ENCODE peak calls at places on chromosomes 13 and 19, in five cellular contexts. F, P, I, X and A are unnamed samples.

GRCh38 chr19:36363845-36364244 is 15.2 kb downstream of the ZFP14 start:
- DNase-seq in F (no peak), P (no peak), I (no peak), X (no peak), A (no peak)

GRCh38 chr19:6161271-6161850 is 25.9 kb downstream of the ACSBG2 start:
- DNase-seq in F (peak), P (peak), I (no peak), X (no peak), A (no peak)

GRCh38 chr13:106587787-106588186 is 19.9 kb upstream of the ARGLU1 start:
- DNase-seq in F (no peak), P (no peak), I (no peak), X (no peak), A (no peak)

GRCh38 chr19:5149930-5150329 is 181.0 kb downstream of the KDM4B start:
- DNase-seq in F (no peak), P (no peak), I (no peak), X (no peak), A (no peak)

GRCh38 chr13:78701383-78701782 is 42.4 kb upstream of the OBI1 start:
- DNase-seq in F (no peak), P (no peak), I (no peak), X (no peak), A (no peak)

GRCh38 chr13:103031332-103031873 is 34.8 kb downstream of the SLC10A2 start:
- DNase-seq in F (no peak), P (no peak), I (no peak), X (no peak), A (no peak)

GRCh38 chr13:60756306-60756705 is 359.3 kb downstream of the TDRD3 start:
- DNase-seq in F (no peak), P (no peak), I (no peak), X (no peak), A (no peak)

GRCh38 chr13:98511435-98511834 is 65.5 kb downstream of the STK24 start:
- DNase-seq in F (no peak), P (no peak), I (no peak), X (no peak), A (no peak)

GRCh38 chr19:38617283-38617763 is 430 bp downstream of the MAP4K1 start:
- DNase-seq in F (no peak), P (no peak), I (no peak), X (no peak), A (no peak)

GRCh38 chr13:20359335-20359734 is 127.2 kb upstream of the GJB6 start:
- DNase-seq in F (no peak), P (no peak), I (peak), X (peak), A (peak)

GRCh38 chr19:28987177-28987576 is 225.8 kb downstream of the UQCRFS1 start:
- DNase-seq in F (no peak), P (no peak), I (no peak), X (no peak), A (no peak)

GRCh38 chr13:80562423-80562822 is 221.5 kb upstream of the SPRY2 start:
- DNase-seq in F (no peak), P (no peak), I (no peak), X (no peak), A (no peak)

GRCh38 chr13:77345150-77345780 is 18.4 kb upstream of the MYCBP2 start:
- DNase-seq in F (no peak), P (no peak), I (no peak), X (no peak), A (no peak)

GRCh38 chr13:44273991-44274810 is 99.4 kb upstream of the SERP2 start:
- DNase-seq in F (peak), P (peak), I (peak), X (peak), A (no peak)

GRCh38 chr13:30346159-30346788 is 38.9 kb upstream of the KATNAL1 start:
- DNase-seq in F (peak), P (no peak), I (no peak), X (no peak), A (no peak)

GRCh38 chr19:572891-573825 is 762 bp downstream of the BSG start:
- DNase-seq in F (no peak), P (peak), I (no peak), X (peak), A (peak)

GRCh38 chr19:51807111-51807701 is 12.2 kb downstream of the FPR3 start:
- DNase-seq in F (no peak), P (no peak), I (no peak), X (peak), A (peak)

GRCh38 chr13:94205896-94206295 is 273.6 kb downstream of the DCT start:
- DNase-seq in F (no peak), P (no peak), I (no peak), X (no peak), A (no peak)

GRCh38 chr19:4009990-4010807 is 2.7 kb downstream of the PIAS4 start:
- DNase-seq in F (no peak), P (no peak), I (no peak), X (no peak), A (no peak)

GRCh38 chr13:47241446-47241845 is 344.6 kb upstream of the HTR2A start:
- DNase-seq in F (no peak), P (no peak), I (no peak), X (no peak), A (no peak)

GRCh38 chr19:2462635-2463421 is 6.1 kb upstream of the LMNB2 start:
- DNase-seq in F (no peak), P (peak), I (peak), X (peak), A (peak)
- TF ChIP-seq CTCF in F (no peak), P (no peak), I (no peak), X (no peak), A (no peak)

DNA sequence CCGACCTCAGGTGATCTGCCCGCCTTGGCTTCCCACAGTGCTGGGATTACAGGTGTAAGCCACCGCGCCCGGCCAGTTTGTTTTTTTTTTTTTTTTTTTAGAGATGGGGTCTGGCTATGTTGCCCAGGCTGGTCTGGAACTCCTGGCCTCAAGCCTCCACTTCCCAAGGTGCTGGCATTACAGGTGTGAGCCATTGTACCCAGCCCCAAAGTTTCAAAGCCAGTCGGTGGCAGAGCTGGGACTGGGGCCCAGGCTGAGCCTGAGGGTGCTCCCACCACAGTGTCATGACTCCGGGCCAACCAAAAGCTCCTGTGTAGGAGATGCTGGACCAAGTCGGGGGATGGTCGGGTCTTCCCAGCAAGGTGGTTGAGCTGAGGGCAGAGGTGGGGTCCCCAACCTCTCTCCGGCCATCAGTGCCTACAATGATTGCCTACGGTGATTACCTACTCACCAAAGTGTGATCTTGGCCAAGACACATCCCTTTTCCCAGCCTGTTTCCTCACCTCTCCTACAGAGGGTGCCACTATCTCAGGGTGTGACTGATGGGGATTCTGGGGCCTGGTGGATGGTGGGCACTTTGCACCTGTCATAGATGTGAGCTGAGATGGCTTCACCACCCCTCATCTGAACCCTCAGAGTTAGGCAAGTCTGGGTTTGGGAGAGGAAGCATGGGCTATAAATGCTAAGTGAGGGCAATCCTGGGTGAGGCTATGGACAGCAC is 5.9 kb upstream of the SAMD1 start:
- DNase-seq in F (no peak), P (no peak), I (no peak), X (no peak), A (no peak)
- TF ChIP-seq CTCF in F (no peak), P (no peak), I (no peak), X (no peak), A (peak)

GRCh38 chr19:55340784-55341147 is 1.1 kb downstream of the KMT5C start:
- DNase-seq in F (peak), P (no peak), I (no peak), X (no peak), A (no peak)
- TF ChIP-seq CTCF in F (no peak), P (no peak), I (peak), X (peak), A (peak)

GRCh38 chr19:10748924-10749434 is 31.1 kb downstream of the DNM2 start:
- DNase-seq in F (no peak), P (no peak), I (no peak), X (no peak), A (peak)
- TF ChIP-seq CTCF in F (no peak), P (no peak), I (no peak), X (no peak), A (no peak)

DNA sequence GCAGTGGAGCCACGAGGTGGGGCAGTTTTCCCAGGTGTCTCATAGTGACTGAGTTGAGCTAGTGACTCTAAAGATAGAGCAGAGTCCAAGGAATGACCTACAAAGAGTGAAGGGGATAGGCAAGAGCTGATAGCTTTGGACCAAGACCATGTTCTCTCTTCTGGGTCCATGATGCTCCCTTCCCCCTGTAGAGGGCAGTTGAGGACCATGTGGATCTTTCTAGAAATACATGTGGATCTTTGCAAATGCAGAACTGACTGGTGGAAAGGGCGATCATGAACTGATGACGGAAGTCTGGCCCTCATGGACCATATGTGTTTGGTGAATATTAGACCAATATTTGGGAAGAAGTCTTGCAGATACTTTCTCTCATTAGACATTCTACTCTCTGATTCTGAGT is 6.9 kb downstream of the PSG1 start:
- DNase-seq in F (no peak), P (peak), I (no peak), X (no peak), A (no peak)
- TF ChIP-seq CTCF in F (no peak), P (no peak), I (peak), X (peak), A (peak)

GRCh38 chr19:18021121-18021755 is 13.3 kb downstream of the ARRDC2 start:
- DNase-seq in F (peak), P (peak), I (peak), X (peak), A (peak)

GRCh38 chr19:18017275-18018083 is 9.5 kb downstream of the ARRDC2 start:
- DNase-seq in F (no peak), P (no peak), I (no peak), X (no peak), A (no peak)

GRCh38 chr19:18023596-18024212 is 15.7 kb downstream of the ARRDC2 start:
- DNase-seq in F (peak), P (peak), I (no peak), X (no peak), A (peak)

DNA sequence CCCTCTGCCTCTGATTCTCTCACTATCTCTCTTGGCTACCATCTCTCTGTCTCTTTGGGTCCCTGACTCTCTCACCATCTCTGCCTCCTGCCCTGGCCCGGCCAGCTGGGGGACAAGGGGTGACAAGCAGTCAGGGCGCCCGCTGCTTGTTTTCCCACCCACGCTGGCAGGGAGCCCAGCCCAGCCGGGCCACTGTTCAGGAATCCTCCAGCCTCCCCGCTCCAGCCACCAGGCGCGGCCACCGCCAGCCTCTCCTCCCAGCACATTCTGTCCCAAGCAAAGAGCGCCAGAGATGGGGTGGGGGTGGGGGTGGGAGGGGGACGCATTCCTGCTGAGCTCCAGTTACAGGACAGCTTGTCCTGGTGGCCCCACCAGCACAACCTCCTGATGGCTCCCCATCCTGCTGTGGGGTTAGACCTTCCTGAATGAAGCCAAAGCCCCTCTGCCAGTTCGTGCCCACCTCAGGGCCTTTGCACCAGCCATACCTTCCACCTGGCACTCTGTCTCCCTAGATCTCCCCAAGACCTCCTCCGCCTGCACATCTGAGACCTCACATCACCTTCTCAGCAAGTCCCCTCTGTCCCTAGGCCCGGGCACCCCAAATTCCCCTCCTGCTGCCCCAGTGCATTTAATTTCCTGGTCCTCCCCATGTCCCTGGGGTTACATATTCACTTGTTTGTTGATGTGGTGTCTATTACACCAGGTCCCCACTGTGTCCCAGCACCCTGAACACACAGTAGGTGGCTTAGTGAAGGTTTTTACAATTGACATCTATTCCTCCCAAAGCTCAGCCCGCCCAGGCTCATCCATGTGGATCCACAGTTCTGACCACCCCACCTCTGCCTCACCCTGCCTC is 12.5 kb downstream of the ARRDC2 start:
- DNase-seq in F (no peak), P (peak), I (no peak), X (no peak), A (peak)
- TF ChIP-seq CTCF in F (no peak), P (no peak), I (no peak), X (no peak), A (peak)

DNA sequence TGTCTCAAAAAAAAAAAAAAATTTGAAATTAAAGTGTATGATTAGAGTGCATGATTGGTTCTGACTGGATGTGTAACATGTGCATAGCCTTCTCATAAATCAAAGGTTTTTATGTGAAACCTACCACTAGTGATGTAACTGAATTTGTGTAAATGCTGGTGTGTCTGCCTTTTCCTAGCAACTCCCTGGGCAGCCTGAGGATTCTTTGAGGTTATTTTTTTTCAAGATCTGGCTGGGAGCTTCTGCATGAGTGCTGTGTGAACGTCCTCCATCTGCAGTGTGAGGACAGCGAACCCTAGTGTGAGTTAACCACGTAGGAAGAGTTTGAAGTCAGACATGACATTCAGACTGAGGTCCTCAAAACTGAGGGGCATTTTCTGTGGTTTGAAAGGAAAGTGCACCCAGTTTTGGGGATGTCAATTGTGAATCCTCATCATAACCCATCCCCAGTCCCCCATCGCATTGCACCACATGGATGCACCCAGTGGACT is 39.9 kb downstream of the DPRX start:
- DNase-seq in F (no peak), P (no peak), I (no peak), X (no peak), A (no peak)
- TF ChIP-seq CTCF in F (no peak), P (no peak), I (no peak), X (no peak), A (no peak)

DNA sequence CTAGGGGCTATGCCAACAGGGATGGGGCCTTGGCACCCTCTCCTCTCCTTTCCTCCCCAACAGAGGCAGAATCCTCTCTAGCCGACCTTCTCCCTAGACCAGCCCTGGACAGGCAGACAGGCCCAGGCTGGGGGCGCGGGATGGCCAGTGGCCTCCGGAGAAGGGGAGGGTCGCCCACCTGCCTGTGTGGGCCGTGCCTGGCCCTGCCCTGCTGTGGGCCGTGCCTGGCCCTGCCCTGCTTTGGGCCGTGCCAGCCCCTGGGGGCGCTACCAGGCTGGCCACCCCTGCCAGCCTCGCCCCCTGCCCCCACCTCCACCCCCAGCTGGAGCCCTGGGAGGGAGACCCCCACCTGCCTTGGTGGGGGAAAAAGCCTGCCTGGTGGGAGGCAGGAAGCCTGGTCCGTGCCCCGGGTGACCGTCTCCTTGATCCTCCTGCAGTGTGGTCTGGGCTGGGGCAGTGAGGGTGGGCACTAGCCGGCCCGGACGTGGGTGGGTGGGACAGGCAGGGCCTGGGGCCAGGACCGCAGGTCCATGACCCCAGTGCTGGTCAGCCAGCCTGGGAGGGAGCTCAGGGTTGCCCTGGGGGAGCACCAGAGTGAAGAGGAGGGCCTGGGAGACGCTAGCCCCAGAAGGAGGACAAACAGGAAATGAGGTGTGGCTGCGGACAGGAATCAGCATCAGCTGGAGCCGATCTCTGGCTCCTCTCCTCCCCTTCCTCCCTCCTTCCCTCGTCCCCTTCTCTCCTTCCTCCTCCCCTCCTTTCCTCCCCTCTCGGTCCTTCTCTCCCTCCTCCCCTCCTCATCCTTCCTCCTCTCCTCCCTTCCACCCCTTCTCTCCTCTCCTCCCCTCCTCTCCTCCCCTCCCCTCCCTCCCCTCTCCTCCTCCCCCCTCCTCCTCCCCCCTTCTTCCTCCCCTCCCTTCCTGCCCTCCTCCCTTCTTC is 5.1 kb upstream of the MKNK2 start:
- DNase-seq in F (no peak), P (peak), I (peak), X (peak), A (no peak)
- TF ChIP-seq CTCF in F (no peak), P (no peak), I (no peak), X (peak), A (peak)

DNA sequence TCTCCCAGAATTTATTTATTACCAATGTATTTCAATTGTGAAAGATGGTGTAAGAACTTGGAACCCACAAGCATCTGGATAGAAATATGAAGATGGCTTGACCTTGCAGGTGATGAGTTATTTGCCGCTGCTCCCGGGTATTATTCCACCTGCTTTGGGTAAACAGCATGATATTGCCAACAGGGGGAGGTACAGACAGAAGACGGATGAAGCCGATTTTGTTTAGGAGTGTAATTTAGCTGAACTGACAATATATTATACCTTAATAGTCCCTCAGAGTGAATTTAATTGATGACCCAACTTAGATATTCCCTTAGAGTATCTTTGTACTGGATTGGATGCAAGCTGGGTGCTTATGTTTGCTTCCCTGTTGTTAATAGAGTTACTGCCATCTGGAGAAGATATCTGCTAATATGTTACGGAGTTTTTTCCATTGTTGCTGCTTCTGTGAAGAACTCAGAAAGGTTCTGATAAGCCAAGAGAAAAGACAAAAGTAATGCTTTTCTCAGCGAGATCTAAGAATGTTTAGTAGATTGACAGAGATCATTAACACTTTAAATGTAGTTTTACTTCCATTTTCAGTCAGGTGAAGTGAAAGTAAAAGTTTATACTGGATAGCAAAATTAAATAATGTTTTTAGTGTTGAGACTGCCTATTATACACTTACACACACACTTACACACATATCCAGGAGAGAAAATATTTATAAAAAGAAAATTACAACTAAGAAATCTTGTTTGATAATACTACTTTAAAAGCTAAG is 2220.8 kb upstream of the PCDH20 start:
- DNase-seq in F (no peak), P (no peak), I (no peak), X (no peak), A (no peak)
- TF ChIP-seq CTCF in F (no peak), P (no peak), I (no peak), X (no peak), A (peak)

GRCh38 chr19:49746206-49746958 is 16.7 kb downstream of the TSKS start:
- DNase-seq in F (peak), P (peak), I (no peak), X (no peak), A (no peak)
- TF ChIP-seq CTCF in F (no peak), P (no peak), I (no peak), X (no peak), A (no peak)